ENCODE peak calls at places on chromosomes 1 and 21, in six cellular contexts. M, L, Y, V, Q and D are unnamed samples.

GRCh38 chr1:94332516-94332915 is 85.7 kb upstream of the ABCD3 start:
- DNase-seq in Q (no peak), V (no peak), Y (no peak), L (no peak), M (no peak), D (no peak)

GRCh38 chr1:165415068-165415467 is 29.9 kb downstream of the RXRG start:
- DNase-seq in M (no peak), L (no peak), Q (no peak), Y (peak; percentile 8), V (no peak), D (no peak)

GRCh38 chr1:228298471-228298870 is 90.6 kb downstream of the OBSCN start:
- DNase-seq in Y (no peak), M (no peak), Q (no peak), V (no peak), L (no peak), D (no peak)

GRCh38 chr1:70208292-70208691 is 2.9 kb upstream of the LRRC40 start:
- DNase-seq in L (no peak), M (no peak), V (no peak), Q (no peak), Y (peak; percentile 76), D (no peak)

GRCh38 chr1:230068952-230069684 is 2.1 kb downstream of the GALNT2 start:
- DNase-seq in V (peak; percentile 27), M (no peak), Y (peak; percentile 37), L (no peak), Q (no peak), D (peak; percentile 64)

GRCh38 chr1:22731924-22732522 is 21.4 kb downstream of the EPHB2 start:
- DNase-seq in M (peak; percentile 56), L (no peak), V (no peak), Q (no peak), Y (no peak), D (no peak)

GRCh38 chr1:109620396-109620817 is 770 bp downstream of the AMPD2 start:
- DNase-seq in Q (no peak), Y (peak; percentile 90), M (peak; percentile 50), V (peak; percentile 51), L (no peak), D (peak; percentile 85)

GRCh38 chr21:37145635-37146111 is 72.6 kb downstream of the TTC3 start:
- DNase-seq in M (peak; percentile 69), Q (no peak), V (no peak), Y (no peak), L (no peak), D (no peak)

GRCh38 chr1:167059729-167060107 is 30.5 kb downstream of the GPA33 start:
- DNase-seq in Q (no peak), V (no peak), Y (no peak), M (peak; percentile 7), L (no peak), D (no peak)

GRCh38 chr21:45320261-45320990 is 32.7 kb upstream of the POFUT2 start:
- DNase-seq in M (no peak), V (no peak), Y (no peak), L (no peak), Q (no peak), D (no peak)

GRCh38 chr21:34988139-34988538 is 61.0 kb downstream of the RUNX1 start:
- DNase-seq in L (no peak), M (no peak), Q (no peak), Y (no peak), V (no peak), D (no peak)

GRCh38 chr21:34984356-34984755 is 64.7 kb downstream of the RUNX1 start:
- DNase-seq in M (no peak), Y (no peak), L (no peak), V (no peak), Q (no peak), D (no peak)

GRCh38 chr21:34987673-34988072 is 61.4 kb downstream of the RUNX1 start:
- DNase-seq in V (no peak), M (no peak), L (no peak), Y (no peak), Q (no peak), D (no peak)

GRCh38 chr21:34988625-34989024 is 60.5 kb downstream of the RUNX1 start:
- DNase-seq in L (no peak), M (no peak), Q (no peak), Y (no peak), V (no peak), D (no peak)

GRCh38 chr21:34986561-34987533 is 62.3 kb downstream of the RUNX1 start:
- DNase-seq in L (no peak), V (no peak), Y (no peak), M (peak; percentile 87), Q (no peak), D (no peak)
- TF ChIP-seq CTCF in L (no peak), V (no peak), Y (no peak), M (peak; percentile 13), Q (no peak), D (no peak)

DNA sequence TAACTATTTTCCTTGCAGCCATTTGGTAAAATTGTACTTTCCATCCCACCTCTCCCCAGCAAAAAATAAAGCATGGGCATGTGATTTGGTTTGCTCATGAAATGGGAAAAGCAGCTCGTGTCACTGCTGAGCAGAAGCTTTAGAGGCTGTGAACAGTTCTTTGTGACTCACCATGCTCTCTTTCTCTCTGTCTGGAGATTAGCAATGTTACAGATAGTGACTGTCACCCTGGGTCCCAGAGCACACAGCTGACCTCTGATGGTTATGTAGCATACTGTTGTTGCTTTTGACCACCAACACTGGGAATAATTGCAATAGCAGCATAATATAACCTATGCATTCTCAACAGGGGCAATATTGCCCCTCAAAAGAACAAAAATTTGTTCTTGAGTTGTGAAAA is 70.6 kb downstream of the RGS2 start:
- DNase-seq in M (peak; percentile 14), Q (no peak), L (no peak), Y (no peak), V (no peak), D (no peak)
- TF ChIP-seq CTCF in M (no peak), Q (no peak), L (no peak), Y (no peak), V (no peak), D (no peak)

DNA sequence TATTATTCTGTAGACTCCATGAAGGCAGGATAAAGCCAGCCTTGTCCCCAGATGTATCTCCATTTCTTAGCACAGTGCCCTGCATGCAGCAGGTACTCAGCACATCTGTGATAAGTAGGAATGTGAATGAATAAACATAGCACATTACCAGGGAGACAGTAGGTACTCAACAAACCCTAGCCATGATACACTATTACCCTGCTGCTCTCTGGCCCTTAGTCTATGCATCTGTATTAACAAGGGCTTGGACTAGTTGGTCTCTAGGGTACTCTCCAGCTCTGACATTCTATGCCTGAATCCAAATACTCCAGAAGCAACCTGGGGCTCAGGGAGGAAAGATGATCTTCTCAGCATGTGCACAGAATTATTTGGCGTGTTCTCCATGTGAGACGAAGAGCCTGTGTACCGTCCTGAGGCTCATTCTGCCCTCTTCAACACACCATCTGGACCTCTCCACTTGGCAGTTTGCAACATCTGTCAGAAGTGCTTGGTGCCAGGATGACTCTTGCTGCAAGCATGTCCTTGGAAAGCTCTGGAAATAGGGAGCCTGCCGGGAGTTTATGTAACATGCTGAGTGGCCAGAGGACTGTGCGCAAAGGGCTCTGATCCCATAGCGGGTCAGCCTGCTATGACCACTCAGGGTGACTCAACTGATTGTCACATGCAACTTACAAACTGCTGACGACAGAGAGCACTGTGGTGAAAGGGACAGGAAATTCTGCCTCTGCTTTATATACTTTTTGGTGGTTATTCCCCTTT is 228.2 kb upstream of the USP24 start:
- DNase-seq in M (peak; percentile 100), Q (peak; percentile 48), Y (peak; percentile 97), V (no peak), L (no peak), D (no peak)
- TF ChIP-seq CTCF in M (no peak), Q (no peak), Y (no peak), V (no peak), L (no peak), D (peak; percentile 28)

GRCh38 chr1:54982739-54983138 is 2.3 kb downstream of the TMEM61 start:
- DNase-seq in Y (peak; percentile 54), M (no peak), V (no peak), L (no peak), Q (peak; percentile 16), D (no peak)
- TF ChIP-seq CTCF in Y (no peak), M (no peak), V (no peak), L (peak; percentile 34), Q (no peak), D (no peak)

GRCh38 chr1:84353665-84354064 is 44.6 kb upstream of the DNASE2B start:
- DNase-seq in M (peak; percentile 74), Q (no peak), V (no peak), Y (no peak), L (no peak), D (no peak)
- TF ChIP-seq CTCF in M (no peak), Q (no peak), V (no peak), Y (no peak), L (no peak), D (no peak)

GRCh38 chr1:18322353-18323032 is 158.2 kb upstream of the KLHDC7A start:
- DNase-seq in Q (no peak), M (no peak), V (no peak), Y (no peak), L (no peak), D (no peak)
- TF ChIP-seq CTCF in Q (no peak), M (no peak), V (peak; percentile 57), Y (no peak), L (peak; percentile 54), D (no peak)

DNA sequence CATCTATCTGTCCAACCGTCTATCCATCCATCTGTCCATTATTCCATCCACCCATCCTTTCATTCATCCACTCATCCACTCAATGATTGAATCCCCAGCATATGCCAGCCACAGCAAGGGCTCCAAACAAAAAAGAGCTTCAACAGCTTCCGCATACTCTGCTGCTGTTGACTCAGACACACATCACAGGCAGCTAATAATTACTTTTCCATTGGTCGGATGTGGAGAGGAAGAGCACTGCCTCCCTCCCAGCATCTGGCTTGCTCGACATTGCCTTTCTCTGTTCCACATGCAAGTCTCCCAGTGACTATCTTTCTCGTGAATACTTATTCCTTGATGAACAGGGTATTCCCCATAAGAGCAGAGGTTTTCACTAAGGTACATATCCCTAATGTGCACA is 176.5 kb downstream of the HIVEP3 start:
- DNase-seq in L (no peak), Y (no peak), V (no peak), M (peak; percentile 87), Q (no peak), D (no peak)
- TF ChIP-seq CTCF in L (no peak), Y (no peak), V (no peak), M (no peak), Q (no peak), D (no peak)

GRCh38 chr1:38403667-38404066 is 357.1 kb upstream of the POU3F1 start:
- DNase-seq in V (no peak), Q (no peak), L (no peak), M (no peak), Y (no peak), D (no peak)
- TF ChIP-seq CTCF in V (no peak), Q (no peak), L (no peak), M (no peak), Y (no peak), D (no peak)